ENCODE peak calls at places on chromosomes 11 and 22, in eight cellular contexts. Q is GM12878, Y is tibial nerve, X is A549, L is K562, J is suprapubic skin, Z is transverse colon, I is SK-N-SH. B is an unnamed sample. For H3K4me1, the result is how much of the 10 kb centered on the place peaks cover.

GRCh38 chr11:47917643-47918369 is 62.6 kb upstream of the PTPRJ start:
- DNase-seq in Q (no peak), Y (peak), X (peak), L (peak), J (peak), Z (peak), I (peak), B (peak)

GRCh38 chr11:72617080-72617744 is 57.0 kb downstream of the PDE2A start:
- DNase-seq in Q (no peak), Y (peak), X (no peak), L (no peak), J (no peak), Z (peak), I (peak), B (peak)

GRCh38 chr11:129230006-129230405 is 37.9 kb upstream of the ARHGAP32 start:
- DNase-seq in Q (no peak), Y (no peak), X (no peak), L (no peak), J (no peak), Z (no peak), I (no peak), B (no peak)

GRCh38 chr22:33539902-33540751 is 380.1 kb downstream of the LARGE1 start:
- DNase-seq in Q (no peak), Y (peak), X (peak), L (no peak), J (no peak), Z (peak), I (no peak), B (peak)

GRCh38 chr22:41919357-41920224 is 4.7 kb upstream of the SHISA8 start:
- DNase-seq in Q (peak), Y (peak), X (no peak), L (peak), J (no peak), Z (peak), I (peak), B (no peak)

GRCh38 chr11:15224466-15224865 is 109.7 kb downstream of the INSC start:
- DNase-seq in Q (no peak), Y (no peak), X (no peak), L (no peak), J (no peak), Z (no peak), I (no peak), B (no peak)

GRCh38 chr11:87359401-87359800 is 321.7 kb downstream of the TMEM135 start:
- DNase-seq in Q (no peak), Y (no peak), X (no peak), L (no peak), J (no peak), Z (peak), I (no peak), B (no peak)

GRCh38 chr11:2294340-2295290 is 7.1 kb downstream of the C11orf21 start:
- DNase-seq in Q (no peak), Y (peak), X (no peak), L (no peak), J (no peak), Z (no peak), I (no peak), B (peak)

GRCh38 chr22:36257948-36258674 is 5.2 kb downstream of the APOL1 start:
- DNase-seq in Q (no peak), Y (no peak), X (no peak), L (no peak), J (no peak), Z (no peak), I (no peak), B (no peak)

GRCh38 chr11:130094614-130095013 is 24.9 kb downstream of the APLP2 start:
- DNase-seq in Q (no peak), Y (no peak), X (no peak), L (no peak), J (no peak), Z (no peak), I (no peak), B (no peak)

GRCh38 chr11:70517996-70518907 is 119.9 kb downstream of the CTTN start:
- DNase-seq in Q (no peak), Y (no peak), X (no peak), L (no peak), J (no peak), Z (no peak), I (peak), B (no peak)

GRCh38 chr22:50233223-50233622 is 11.6 kb downstream of the TUBGCP6 start:
- DNase-seq in Q (no peak), Y (no peak), X (no peak), L (no peak), J (no peak), Z (no peak), I (no peak), B (peak)

GRCh38 chr22:50307891-50308596 is 598 bp upstream of the PLXNB2 start:
- DNase-seq in Q (no peak), Y (no peak), X (no peak), L (no peak), J (no peak), Z (no peak), I (no peak), B (no peak)

GRCh38 chr22:26394787-26395186 is 34.3 kb upstream of the ASPHD2 start:
- DNase-seq in Q (no peak), Y (no peak), X (no peak), L (no peak), J (no peak), Z (no peak), I (no peak), B (no peak)

GRCh38 chr22:39312410-39312809 is 7.0 kb downstream of the RPL3 start:
- DNase-seq in Q (no peak), Y (no peak), X (no peak), L (no peak), J (no peak), Z (no peak), I (no peak), B (no peak)

GRCh38 chr11:35045219-35045819 is 93.7 kb upstream of the CD44 start:
- DNase-seq in Q (no peak), Y (no peak), X (no peak), L (no peak), J (no peak), Z (peak), I (no peak), B (no peak)
- H3K4me1 ChIP-seq in Q (under half), Y (under half), X (under half), L (under half), J (under half), Z (under half), I (under half), B (under half)

GRCh38 chr22:46659791-46660186 is 39.6 kb downstream of the GRAMD4 start:
- DNase-seq in Q (no peak), Y (no peak), X (no peak), L (no peak), J (no peak), Z (no peak), I (no peak), B (no peak)

GRCh38 chr22:46662226-46662625 is 42.0 kb downstream of the GRAMD4 start:
- DNase-seq in Q (no peak), Y (no peak), X (no peak), L (no peak), J (no peak), Z (no peak), I (no peak), B (no peak)

GRCh38 chr22:46660604-46661201 is 40.5 kb downstream of the GRAMD4 start:
- DNase-seq in Q (no peak), Y (no peak), X (no peak), L (no peak), J (no peak), Z (peak), I (peak), B (no peak)

GRCh38 chr22:46663001-46663400 is 42.8 kb downstream of the GRAMD4 start:
- DNase-seq in Q (no peak), Y (no peak), X (no peak), L (no peak), J (no peak), Z (no peak), I (no peak), B (no peak)

GRCh38 chr22:46661221-46661851 is 41.1 kb downstream of the GRAMD4 start:
- DNase-seq in Q (no peak), Y (no peak), X (peak), L (no peak), J (no peak), Z (no peak), I (peak), B (no peak)
- H3K27ac ChIP-seq in Q (no peak), Y (no peak), X (peak), L (no peak), J (peak), Z (peak), I (peak), B (no peak)

GRCh38 chr11:134761361-134761760 is 349.3 kb upstream of the B3GAT1 start:
- DNase-seq in Q (no peak), Y (no peak), X (no peak), L (no peak), J (no peak), Z (no peak), I (no peak), B (no peak)

GRCh38 chr11:134762248-134763029 is 350.4 kb upstream of the B3GAT1 start:
- DNase-seq in Q (no peak), Y (no peak), X (no peak), L (peak), J (no peak), Z (no peak), I (no peak), B (no peak)

GRCh38 chr11:134761926-134762247 is 349.8 kb upstream of the B3GAT1 start:
- DNase-seq in Q (no peak), Y (no peak), X (no peak), L (no peak), J (no peak), Z (no peak), I (no peak), B (no peak)

GRCh38 chr11:134764367-134764766 is 352.3 kb upstream of the B3GAT1 start:
- DNase-seq in Q (no peak), Y (no peak), X (no peak), L (no peak), J (no peak), Z (no peak), I (no peak), B (no peak)

DNA sequence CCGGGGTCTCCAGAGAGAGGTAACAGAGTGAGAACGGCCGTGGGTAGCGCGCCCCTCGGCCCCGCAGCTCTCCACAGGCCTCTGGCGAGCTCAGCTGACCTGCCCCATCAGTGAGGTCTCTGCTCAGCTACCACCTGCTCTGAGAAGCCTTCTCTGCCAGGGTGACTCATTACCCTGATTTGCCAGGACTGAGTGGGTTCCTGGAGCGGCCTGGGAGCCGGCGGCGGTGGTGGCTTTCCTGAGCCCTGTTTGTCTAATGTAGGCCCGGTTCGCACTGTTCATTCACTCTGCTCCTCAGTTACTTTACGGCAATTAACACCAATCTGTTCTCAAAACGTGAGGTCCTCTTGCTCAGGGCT is 351.0 kb upstream of the B3GAT1 start:
- DNase-seq in Q (no peak), Y (no peak), X (no peak), L (no peak), J (no peak), Z (no peak), I (peak), B (no peak)
- TF ChIP-seq EP300 in Q (no peak), Y (no peak), X (no peak), L (no peak), J (no peak), Z (no peak), I (no peak), B (no peak)

GRCh38 chr11:67352546-67353316 is 615 bp downstream of the POLD4 start:
- DNase-seq in Q (no peak), Y (no peak), X (no peak), L (peak), J (no peak), Z (peak), I (no peak), B (peak)
- H3K4me1 ChIP-seq in Q (half or more), Y (under half), X (half or more), L (half or more), J (half or more), Z (half or more), I (under half), B (under half)

GRCh38 chr22:20206709-20207215 is 55.9 kb upstream of the CCDC188 start:
- DNase-seq in Q (no peak), Y (no peak), X (peak), L (peak), J (no peak), Z (peak), I (no peak), B (no peak)
- H3K27ac ChIP-seq in Q (peak), Y (peak), X (peak), L (peak), J (peak), Z (peak), I (no peak), B (peak)

DNA sequence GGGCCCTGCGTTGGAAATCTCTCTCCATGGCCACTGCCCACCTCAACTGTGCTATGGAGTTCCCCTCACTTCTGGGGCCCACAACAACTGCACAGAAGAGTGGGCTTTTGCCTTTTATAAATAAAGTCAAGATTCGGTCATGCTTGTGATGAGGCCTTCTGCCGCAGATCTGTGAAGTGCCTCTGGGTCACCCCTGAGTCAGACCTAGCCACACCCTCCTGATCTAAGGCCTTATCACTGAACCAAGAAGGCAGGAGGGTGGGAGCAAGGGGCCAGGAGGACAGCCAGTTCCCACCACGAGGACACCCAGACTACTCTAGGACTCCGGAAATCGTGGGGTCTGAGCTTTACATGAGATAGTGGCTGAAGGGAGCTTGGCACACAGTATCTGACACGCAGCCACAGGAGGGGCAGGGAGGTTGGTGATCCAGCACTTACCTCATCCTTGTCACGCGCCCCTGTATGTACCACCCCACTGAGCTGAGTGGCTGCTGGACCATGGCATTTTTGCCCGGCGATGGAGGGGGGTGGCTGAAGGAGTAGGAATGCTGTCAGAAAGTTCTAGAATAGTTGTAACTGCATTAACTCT is 115.7 kb downstream of the ABTB2 start:
- DNase-seq in Q (no peak), Y (no peak), X (peak), L (peak), J (no peak), Z (no peak), I (no peak), B (no peak)
- TF ChIP-seq EP300 in Q (no peak), Y (no peak), X (no peak), L (peak), J (no peak), Z (no peak), I (no peak), B (no peak)

B was measured in sigmoid colon.